ENCODE peak calls at places on chromosomes 12 and 14, in six cellular contexts. J is posterior cingulate gyrus; T is right cardiac atrium; P is stimulated activated CD4-positive, alpha-beta T cell treated with anti-CD3 and anti-CD28 coated beads, Interleukin-12 subunit alpha, Interleukin-12 subunit beta, amount 100 ng/mL, for 24 hours; W is iris pigment epithelial cell; R is adrenal gland. I is an unnamed sample.

GRCh38 chr14:85423889-85424288 is 106.1 kb upstream of the FLRT2 start:
- DNase-seq in W (no peak), P (no peak), R (no peak), J (no peak), T (no peak), I (no peak)

GRCh38 chr14:93975791-93976476 is 436 bp downstream of the ASB2 start:
- DNase-seq in J (peak; percentile 24), R (no peak), T (peak; percentile 17), W (no peak), P (no peak), I (no peak)

GRCh38 chr12:1880153-1880845 is 38.2 kb downstream of the CACNA2D4 start:
- DNase-seq in R (no peak), T (peak; percentile 21), W (no peak), J (no peak), P (no peak), I (no peak)

GRCh38 chr14:30972882-30973582 is 52.4 kb upstream of the AP4S1 start:
- DNase-seq in W (no peak), P (no peak), T (no peak), J (no peak), R (no peak), I (no peak)

GRCh38 chr14:54566410-54567223 is at the start of gene SAMD4A:
- DNase-seq in W (peak; percentile 91), T (peak; percentile 93), R (peak; percentile 76), P (no peak), J (peak; percentile 92), I (peak; percentile 81)

GRCh38 chr14:66758031-66758613 is 250.2 kb downstream of the GPHN start:
- DNase-seq in J (no peak), W (no peak), T (no peak), R (no peak), P (no peak), I (no peak)

GRCh38 chr14:50311337-50311973 is 574 bp downstream of the L2HGDH start:
- DNase-seq in W (no peak), P (no peak), R (peak; percentile 12), J (no peak), T (no peak), I (no peak)

GRCh38 chr12:45775465-45775864 is 46.0 kb downstream of the ARID2 start:
- DNase-seq in R (no peak), P (no peak), W (no peak), J (no peak), T (no peak), I (no peak)

GRCh38 chr12:48988030-48988649 is 10.0 kb downstream of the WNT1 start:
- DNase-seq in J (no peak), T (peak; percentile 82), W (no peak), P (no peak), R (peak; percentile 80), I (no peak)

GRCh38 chr14:48622980-48623379 is 947.6 kb upstream of the MDGA2 start:
- DNase-seq in J (no peak), W (peak; percentile 7), P (no peak), R (no peak), T (no peak), I (no peak)

GRCh38 chr14:23112359-23113178 is 6.5 kb downstream of the CEBPE start:
- DNase-seq in T (no peak), R (peak; percentile 60), J (no peak), P (no peak), W (no peak), I (no peak)

GRCh38 chr14:83019744-83020414 is 1486.2 kb upstream of the SEL1L start:
- DNase-seq in P (no peak), W (no peak), T (no peak), J (no peak), R (no peak), I (no peak)

GRCh38 chr14:94919896-94920295 is 150.0 kb upstream of the GSC start:
- DNase-seq in T (no peak), W (no peak), R (no peak), J (no peak), P (no peak), I (no peak)

GRCh38 chr12:6632026-6632978 is 3.5 kb downstream of the LPAR5 start:
- DNase-seq in P (no peak), T (no peak), J (peak; percentile 54), R (peak; percentile 36), W (no peak), I (peak; percentile 83)

GRCh38 chr12:58148405-58148804 is 207.0 kb downstream of the ATP23 start:
- DNase-seq in P (no peak), W (peak; percentile 88), R (no peak), J (no peak), T (no peak), I (no peak)

I was measured in B cell.